ENCODE peak calls at places on chromosomes 13 and 19, in four cellular contexts. C, K, N and G are unnamed samples.

GRCh38 chr13:107138468-107138867 is 570.5 kb upstream of the ARGLU1 start:
- DNase-seq in C (no peak), K (no peak), N (no peak), G (no peak)

GRCh38 chr19:38713227-38713649 is 31.0 kb downstream of the CAPN12 start:
- DNase-seq in C (no peak), K (no peak), N (no peak), G (no peak)

GRCh38 chr19:24062222-24062621 is 24.8 kb upstream of the ZNF254 start:
- DNase-seq in C (no peak), K (no peak), N (no peak), G (no peak)

GRCh38 chr13:59340151-59340550 is 823.6 kb downstream of the DIAPH3 start:
- DNase-seq in C (no peak), K (no peak), N (no peak), G (no peak)

GRCh38 chr13:28268800-28269223 is 130.5 kb downstream of the PAN3 start:
- DNase-seq in C (no peak), K (no peak), N (no peak), G (no peak)

GRCh38 chr13:113216165-113217056 is 7.0 kb downstream of the CUL4A start:
- DNase-seq in C (peak), K (no peak), N (peak), G (no peak)

GRCh38 chr19:1295169-1296012 is 9.7 kb downstream of the EFNA2 start:
- DNase-seq in C (no peak), K (peak), N (no peak), G (peak)

GRCh38 chr19:53102701-53103140 is 501 bp downstream of the ZNF160 start:
- DNase-seq in C (no peak), K (peak), N (no peak), G (peak)

GRCh38 chr19:1455336-1456120 is 5.6 kb downstream of the APC2 start:
- DNase-seq in C (peak), K (peak), N (peak), G (peak)

GRCh38 chr19:872266-872951 is 12.9 kb downstream of the CFD start:
- DNase-seq in C (peak), K (peak), N (no peak), G (peak)

GRCh38 chr19:21022996-21023395 is 2.5 kb downstream of the ZNF430 start:
- DNase-seq in C (peak), K (no peak), N (peak), G (no peak)

GRCh38 chr13:23087884-23088283 is 92.9 kb upstream of the SGCG start:
- DNase-seq in C (peak), K (peak), N (peak), G (peak)

GRCh38 chr13:44307844-44308243 is 65.8 kb upstream of the SERP2 start:
- DNase-seq in C (peak), K (no peak), N (no peak), G (no peak)

GRCh38 chr13:44312131-44312530 is 61.5 kb upstream of the SERP2 start:
- DNase-seq in C (no peak), K (no peak), N (no peak), G (no peak)

GRCh38 chr13:44311011-44311481 is 62.6 kb upstream of the SERP2 start:
- DNase-seq in C (no peak), K (no peak), N (no peak), G (no peak)

GRCh38 chr13:44308352-44308751 is 65.3 kb upstream of the SERP2 start:
- DNase-seq in C (no peak), K (no peak), N (no peak), G (no peak)

GRCh38 chr13:44309771-44310767 is 63.6 kb upstream of the SERP2 start:
- DNase-seq in C (no peak), K (no peak), N (no peak), G (no peak)
- TF ChIP-seq JUND in C (no peak), K (no peak), N (no peak), G (no peak)

GRCh38 chr19:16342002-16342715 is 17.5 kb downstream of the KLF2 start:
- DNase-seq in C (no peak), K (no peak), N (no peak), G (no peak)
- TF ChIP-seq JUND in C (no peak), K (no peak), N (no peak), G (no peak)

DNA sequence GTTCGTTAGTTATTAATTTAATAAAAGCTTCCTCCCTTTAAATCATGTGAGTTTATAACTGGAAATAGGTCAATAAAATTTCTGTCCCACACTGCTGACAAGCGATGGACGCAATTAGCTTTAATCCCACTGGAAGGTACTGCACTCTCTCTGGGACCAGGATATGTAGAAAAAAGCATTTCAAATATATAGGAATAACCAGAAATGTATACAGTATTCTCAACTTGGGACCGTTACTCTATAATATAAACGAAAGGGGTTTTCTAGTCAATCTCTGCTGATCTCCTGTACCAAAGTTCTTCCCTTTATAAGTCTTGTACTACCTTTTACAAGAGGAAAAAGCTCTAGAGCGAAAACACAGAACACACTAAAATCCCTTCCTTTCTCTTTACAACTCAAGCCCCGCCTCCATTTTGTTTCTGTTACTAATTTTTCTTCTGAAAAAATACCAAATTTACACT is 1.8 kb upstream of the USPL1 start:
- DNase-seq in C (no peak), K (peak), N (peak), G (no peak)
- TF ChIP-seq JUND in C (no peak), K (no peak), N (no peak), G (no peak)

DNA sequence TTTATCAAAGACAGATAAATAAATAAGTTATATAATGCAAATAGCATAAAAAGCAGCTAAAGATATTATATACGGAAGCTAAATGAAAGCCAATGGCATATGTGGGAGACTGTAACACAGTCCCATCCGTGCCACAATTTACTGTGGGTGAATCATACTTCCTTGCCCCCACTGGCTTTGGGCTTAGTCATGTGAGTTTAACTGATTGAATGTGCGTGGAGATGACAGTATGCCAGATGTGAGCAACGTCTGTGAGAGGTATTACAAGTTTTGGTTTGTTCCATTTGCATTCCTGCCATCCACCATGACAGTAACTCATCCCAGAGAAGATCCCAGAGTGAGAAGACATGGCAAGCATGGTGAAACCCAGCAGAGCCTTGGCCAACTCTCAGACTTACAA is 340.0 kb downstream of the SUCLA2 start:
- DNase-seq in C (no peak), K (no peak), N (no peak), G (no peak)
- TF ChIP-seq JUND in C (no peak), K (no peak), N (no peak), G (no peak)

DNA sequence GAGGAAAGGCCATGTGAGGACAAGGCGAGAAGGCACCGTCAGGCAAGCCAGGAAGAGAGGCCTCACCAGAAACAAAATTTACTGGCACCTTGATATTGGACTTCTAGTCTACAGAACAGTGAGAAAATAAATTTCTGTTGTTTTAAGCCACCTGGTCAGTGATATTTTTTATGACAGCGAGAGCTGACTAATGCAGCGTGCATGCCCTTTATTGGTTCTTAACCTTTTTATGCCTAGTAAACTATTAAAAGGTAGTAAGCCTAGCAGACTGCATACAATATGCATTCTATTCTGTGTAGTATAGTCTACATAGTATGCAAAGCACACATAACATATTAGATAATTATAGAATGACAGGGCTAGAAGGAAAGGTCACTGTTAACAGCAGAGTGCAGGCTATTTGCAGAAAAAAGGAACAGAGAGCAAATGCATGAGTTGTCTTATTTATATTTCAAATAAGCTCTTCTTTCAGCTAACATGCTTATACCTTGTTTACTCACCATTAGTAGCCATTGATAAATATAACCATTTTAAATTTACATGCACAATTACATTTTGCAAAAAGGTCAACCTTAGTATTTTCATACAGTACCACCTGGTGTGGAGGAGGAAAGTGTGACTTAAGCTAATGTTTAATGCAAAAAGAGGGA is 25.3 kb upstream of the KATNAL1 start:
- DNase-seq in C (no peak), K (no peak), N (no peak), G (no peak)
- TF ChIP-seq JUND in C (no peak), K (no peak), N (no peak), G (no peak)

GRCh38 chr13:42396901-42397670 is 125.1 kb downstream of the AKAP11 start:
- DNase-seq in C (no peak), K (no peak), N (no peak), G (no peak)

GRCh38 chr13:42400188-42400833 is 128.4 kb downstream of the AKAP11 start:
- DNase-seq in C (no peak), K (no peak), N (no peak), G (no peak)

GRCh38 chr13:42396501-42396900 is 124.5 kb downstream of the AKAP11 start:
- DNase-seq in C (no peak), K (no peak), N (no peak), G (no peak)

GRCh38 chr13:42401376-42401775 is 129.4 kb downstream of the AKAP11 start:
- DNase-seq in C (no peak), K (no peak), N (no peak), G (no peak)

GRCh38 chr13:42398542-42398941 is 126.6 kb downstream of the AKAP11 start:
- DNase-seq in C (no peak), K (no peak), N (no peak), G (no peak)
- TF ChIP-seq JUND in C (no peak), K (no peak), N (no peak), G (no peak)

GRCh38 chr19:3936506-3937442 is 3.9 kb downstream of the NMRK2 start:
- DNase-seq in C (no peak), K (no peak), N (no peak), G (no peak)

GRCh38 chr19:3932931-3933810 is at the start of gene NMRK2:
- DNase-seq in C (no peak), K (peak), N (no peak), G (no peak)

GRCh38 chr19:3931041-3931440 is 1.8 kb upstream of the NMRK2 start:
- DNase-seq in C (no peak), K (no peak), N (no peak), G (no peak)
- TF ChIP-seq JUND in C (no peak), K (no peak), N (no peak), G (no peak)

DNA sequence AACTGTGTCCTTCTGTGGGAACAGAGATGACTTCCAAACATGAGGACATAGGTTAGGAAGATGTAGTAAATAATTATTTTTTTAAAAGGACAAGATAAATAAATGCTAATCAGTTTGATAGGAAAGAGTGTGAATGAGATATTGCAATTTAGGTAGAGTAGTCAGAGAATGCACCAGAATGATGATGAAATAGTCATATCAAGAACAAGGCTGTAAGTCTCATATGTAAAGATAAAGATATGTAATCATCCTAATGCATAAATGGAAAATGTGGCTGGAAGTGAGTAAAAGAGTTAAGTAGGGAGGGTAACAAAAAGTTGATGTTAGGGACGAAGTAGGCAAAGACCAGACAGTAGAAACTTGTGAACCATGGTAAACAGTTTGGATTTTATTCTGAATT is 1041.7 kb upstream of the MIR17HG start:
- DNase-seq in C (no peak), K (no peak), N (no peak), G (no peak)
- TF ChIP-seq JUND in C (no peak), K (no peak), N (no peak), G (no peak)

GRCh38 chr13:40579535-40579934 is 86.9 kb downstream of the FOXO1 start:
- DNase-seq in C (no peak), K (no peak), N (no peak), G (no peak)

GRCh38 chr13:40581277-40581579 is 85.2 kb downstream of the FOXO1 start:
- DNase-seq in C (no peak), K (no peak), N (no peak), G (no peak)

GRCh38 chr13:40583738-40584137 is 82.7 kb downstream of the FOXO1 start:
- DNase-seq in C (no peak), K (no peak), N (no peak), G (no peak)

GRCh38 chr13:40580566-40581276 is 85.7 kb downstream of the FOXO1 start:
- DNase-seq in C (no peak), K (no peak), N (no peak), G (no peak)

GRCh38 chr13:40582531-40582930 is 83.9 kb downstream of the FOXO1 start:
- DNase-seq in C (no peak), K (no peak), N (no peak), G (no peak)
- TF ChIP-seq JUND in C (no peak), K (no peak), N (no peak), G (no peak)